ENCODE peak calls at places on chromosomes 16 and 17, in four cellular contexts. B is A549, H is GM12878, L is K562. N is an unnamed sample.

GRCh38 chr16:86002178-86002577 is 103.2 kb downstream of the IRF8 start:
- DNase-seq in B (no peak), H (peak; percentile 76), L (no peak), N (no peak)

GRCh38 chr17:67829331-67829730 is 4.0 kb downstream of the BPTF start:
- DNase-seq in B (no peak), H (peak; percentile 49), L (no peak), N (no peak)

GRCh38 chr16:4911831-4912422 is 25.0 kb downstream of the PPL start:
- DNase-seq in B (no peak), H (no peak), L (no peak), N (peak; percentile 32)

GRCh38 chr17:58006563-58006923 is 503 bp downstream of the SRSF1 start:
- DNase-seq in B (peak; percentile 59), H (no peak), L (peak; percentile 66), N (peak; percentile 77)

GRCh38 chr17:62565817-62566216 is 61.7 kb upstream of the MRC2 start:
- DNase-seq in B (peak; percentile 42), H (no peak), L (no peak), N (no peak)

GRCh38 chr16:73713817-73714495 is 582.7 kb upstream of the PSMD7 start:
- DNase-seq in B (peak; percentile 9), H (no peak), L (peak; percentile 30), N (peak; percentile 42)

GRCh38 chr17:337866-338265 is 14.7 kb downstream of the RPH3AL start:
- DNase-seq in B (no peak), H (peak; percentile 28), L (no peak), N (no peak)

GRCh38 chr17:65370669-65371126 is 190.8 kb downstream of the AXIN2 start:
- DNase-seq in B (no peak), H (no peak), L (no peak), N (peak; percentile 90)

GRCh38 chr16:58508671-58509251 is 6.6 kb upstream of the SETD6 start:
- DNase-seq in B (no peak), H (no peak), L (no peak), N (no peak)

GRCh38 chr17:78258323-78259229 is 27.1 kb downstream of the TMEM235 start:
- DNase-seq in B (no peak), H (no peak), L (peak; percentile 85), N (peak; percentile 36)

GRCh38 chr16:19824216-19824615 is 60.4 kb downstream of the GPRC5B start:
- DNase-seq in B (no peak), H (no peak), L (no peak), N (no peak)

GRCh38 chr16:75483222-75483621 is 12.0 kb downstream of the CHST6 start:
- DNase-seq in B (no peak), H (no peak), L (no peak), N (no peak)

GRCh38 chr17:17538417-17539391 is 42.5 kb upstream of the RASD1 start:
- DNase-seq in B (peak; percentile 82), H (no peak), L (peak; percentile 26), N (peak; percentile 98)

GRCh38 chr16:87404764-87405625 is 12.9 kb downstream of the MAP1LC3B start:
- DNase-seq in B (no peak), H (no peak), L (no peak), N (no peak)

GRCh38 chr16:75624921-75625334 is 1.8 kb upstream of the ADAT1 start:
- DNase-seq in B (peak; percentile 13), H (no peak), L (peak; percentile 61), N (peak; percentile 41)

GRCh38 chr16:73230651-73231050 is 182.7 kb upstream of the ZFHX3 start:
- DNase-seq in B (no peak), H (no peak), L (no peak), N (no peak)

GRCh38 chr17:2611627-2612026 is 18.2 kb downstream of the PAFAH1B1 start:
- DNase-seq in B (no peak), H (no peak), L (no peak), N (no peak)

GRCh38 chr16:31508706-31509523 is 724 bp upstream of the RUSF1 start:
- DNase-seq in B (no peak), H (no peak), L (no peak), N (peak; percentile 23)

GRCh38 chr17:4074831-4075495 is 67.9 kb downstream of the ZZEF1 start:
- DNase-seq in B (peak; percentile 56), H (peak; percentile 25), L (peak; percentile 53), N (peak; percentile 46)

GRCh38 chr17:17080781-17081180 is 38.5 kb downstream of the MPRIP start:
- DNase-seq in B (no peak), H (no peak), L (no peak), N (no peak)

GRCh38 chr16:87486282-87486681 is 6.5 kb downstream of the ZCCHC14 start:
- DNase-seq in B (no peak), H (no peak), L (no peak), N (no peak)

GRCh38 chr16:88608076-88608475 is 30.3 kb upstream of the IL17C start:
- DNase-seq in B (no peak), H (no peak), L (no peak), N (no peak)

GRCh38 chr17:80029235-80029974 is 6.3 kb downstream of the TBC1D16 start:
- DNase-seq in B (no peak), H (no peak), L (no peak), N (no peak)

DNA sequence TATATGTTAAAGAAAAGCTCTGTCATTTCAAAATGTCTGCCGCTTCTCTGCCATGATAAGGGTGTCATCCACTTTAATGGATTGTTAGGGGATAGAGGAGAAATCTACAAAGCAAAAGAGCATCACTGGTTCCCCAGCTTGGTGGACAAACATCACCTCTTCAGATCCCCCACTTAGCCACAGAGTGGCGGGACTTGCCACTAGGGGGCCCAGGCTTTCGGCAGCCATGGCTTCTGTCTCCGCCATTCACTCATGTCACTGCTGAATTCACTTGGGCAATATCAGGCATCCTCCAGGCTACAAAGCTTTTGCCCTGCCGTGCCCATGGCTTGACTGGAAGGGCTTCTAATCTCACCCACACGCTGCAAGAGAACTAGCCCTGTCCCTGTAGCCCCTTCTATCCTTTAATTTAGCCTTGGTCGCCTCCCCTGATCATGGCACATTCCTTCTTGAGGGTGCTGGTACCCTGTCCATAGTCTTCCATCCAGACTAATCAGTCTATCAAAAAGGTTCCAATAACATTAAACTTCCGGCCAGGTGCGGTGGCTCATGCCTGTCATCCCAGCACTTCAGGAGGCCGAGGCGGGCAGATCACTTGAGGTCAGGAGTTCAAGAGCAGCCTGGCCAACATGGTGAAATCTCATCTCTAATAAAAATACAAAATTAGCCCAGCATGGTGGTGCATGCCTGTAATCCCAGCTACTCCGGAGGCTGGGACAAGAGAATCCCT is 34.7 kb downstream of the SBK1 start:
- DNase-seq in B (peak; percentile 91), H (no peak), L (peak; percentile 74), N (peak; percentile 61)
- TF ChIP-seq ESRRA in B (no peak), H (no peak), L (no peak), N (no peak)

GRCh38 chr17:28944862-28945741 is 6.2 kb downstream of the PHF12 start:
- DNase-seq in B (no peak), H (no peak), L (no peak), N (no peak)
- TF ChIP-seq KDM1A in B (no peak), H (no peak), L (no peak), N (no peak)

GRCh38 chr16:27718136-27718766 is 168.3 kb downstream of the KATNIP start:
- DNase-seq in B (no peak), H (no peak), L (no peak), N (peak; percentile 43)

GRCh38 chr16:27721548-27722265 is 171.8 kb downstream of the KATNIP start:
- DNase-seq in B (no peak), H (no peak), L (no peak), N (peak; percentile 33)

GRCh38 chr16:27720731-27721547 is 171.0 kb downstream of the KATNIP start:
- DNase-seq in B (no peak), H (no peak), L (no peak), N (no peak)

GRCh38 chr16:27717726-27718125 is 167.8 kb downstream of the KATNIP start:
- DNase-seq in B (no peak), H (no peak), L (no peak), N (no peak)

DNA sequence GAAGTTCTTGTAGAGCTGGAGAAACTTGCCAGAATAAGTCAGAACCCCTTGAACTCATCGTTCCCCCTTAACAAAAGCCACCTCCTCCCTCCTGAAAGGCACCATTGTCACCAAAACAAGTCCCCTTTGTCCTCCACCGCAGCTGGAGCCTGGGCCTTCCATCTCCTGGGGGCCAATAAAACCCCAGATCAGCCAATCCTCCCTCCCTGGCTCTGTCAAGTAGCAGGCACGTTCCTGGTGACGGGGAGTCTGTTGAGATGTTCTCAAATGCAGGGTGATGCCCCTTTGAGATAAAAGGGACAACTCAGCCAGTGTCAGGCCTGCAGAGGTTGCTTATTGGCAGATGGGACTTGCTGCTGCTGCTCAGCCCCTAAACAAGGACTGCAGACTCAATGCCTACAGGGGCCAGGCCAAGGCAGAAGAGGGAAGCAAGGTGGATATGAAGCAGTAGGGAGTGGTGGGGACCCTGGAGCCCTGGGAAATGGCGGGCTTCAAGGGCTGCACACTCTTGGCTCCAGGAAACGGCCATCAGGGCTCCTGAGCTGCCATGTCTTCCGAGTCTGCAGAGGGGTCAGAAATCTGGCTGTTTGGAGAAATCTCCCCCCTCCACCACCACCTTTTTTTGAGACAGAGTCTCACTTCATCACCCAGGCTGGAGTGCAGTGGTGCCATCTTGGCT is 169.0 kb downstream of the KATNIP start:
- DNase-seq in B (no peak), H (no peak), L (no peak), N (peak; percentile 77)
- TF ChIP-seq ESRRA in B (no peak), H (no peak), L (no peak), N (no peak)

GRCh38 chr17:40290629-40291296 is 3.1 kb downstream of the CDC6 start:
- DNase-seq in B (peak; percentile 81), H (no peak), L (no peak), N (peak; percentile 86)
- TF ChIP-seq KDM1A in B (no peak), H (no peak), L (no peak), N (no peak)

GRCh38 chr17:61376931-61377838 is 22.5 kb upstream of the TBX2 start:
- DNase-seq in B (no peak), H (no peak), L (no peak), N (no peak)
- TF ChIP-seq ESRRA in B (no peak), H (no peak), L (no peak), N (no peak)

GRCh38 chr16:79721186-79721745 is 120.7 kb upstream of the MAF start:
- DNase-seq in B (no peak), H (no peak), L (no peak), N (no peak)
- TF ChIP-seq KDM1A in B (no peak), H (no peak), L (no peak), N (no peak)

DNA sequence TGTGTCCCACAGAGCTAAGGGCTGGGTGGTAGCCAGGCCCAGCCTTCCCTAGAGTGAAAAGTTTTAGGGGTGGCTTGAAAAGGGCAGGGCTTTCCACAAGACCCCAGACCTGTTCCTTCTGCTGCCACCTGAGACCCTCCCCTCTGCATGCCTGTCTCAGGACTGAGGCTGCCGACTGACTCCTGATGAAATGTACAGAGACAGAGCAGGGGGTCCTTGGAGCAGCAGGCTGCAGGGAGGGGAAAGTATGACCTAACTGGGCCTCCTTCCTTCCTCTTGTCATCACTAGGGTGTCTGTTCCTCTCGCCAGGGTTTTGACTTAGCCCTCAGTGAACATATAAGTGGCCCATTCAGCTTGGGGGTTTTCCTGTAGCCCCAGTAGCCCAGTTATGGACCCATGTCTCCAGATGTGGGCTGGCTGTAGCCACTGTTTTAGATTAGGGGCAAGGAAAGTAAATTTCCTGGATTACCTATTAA is 14.9 kb upstream of the NFATC3 start:
- DNase-seq in B (no peak), H (no peak), L (no peak), N (no peak)
- TF ChIP-seq ESRRA in B (no peak), H (no peak), L (no peak), N (no peak)